ENCODE peak calls at places on chromosome 2, in eight cellular contexts. K, L, Z, P, O, Q, W and S are unnamed samples.

GRCh38 chr2:47039913-47040562 is 115.1 kb downstream of the STPG4 start:
- DNase-seq in K (no peak), L (no peak), Z (no peak), P (no peak), O (no peak), Q (no peak), W (no peak), S (no peak)

GRCh38 chr2:239801404-239802100 is 223.6 kb downstream of the NDUFA10 start:
- DNase-seq in K (no peak), L (no peak), Z (no peak), P (no peak), O (no peak), Q (no peak), W (no peak), S (no peak)

GRCh38 chr2:74147729-74148456 is at the start of gene BOLA3:
- DNase-seq in K (peak; percentile 71), L (peak; percentile 91), Z (peak; percentile 85), P (peak; percentile 84), O (peak; percentile 91), Q (peak; percentile 44), W (peak; percentile 79), S (peak; percentile 71)

GRCh38 chr2:241768251-241768711 is 8.3 kb upstream of the GAL3ST2 start:
- DNase-seq in K (no peak), L (no peak), Z (no peak), P (no peak), O (no peak), Q (no peak), W (no peak), S (no peak)

GRCh38 chr2:172560721-172561120 is 4.8 kb downstream of the PDK1 start:
- DNase-seq in K (no peak), L (no peak), Z (no peak), P (no peak), O (no peak), Q (no peak), W (no peak), S (no peak)

GRCh38 chr2:7672685-7673071 is 755.5 kb downstream of the RNF144A start:
- DNase-seq in K (no peak), L (no peak), Z (no peak), P (no peak), O (no peak), Q (no peak), W (no peak), S (no peak)

GRCh38 chr2:237591021-237591370 is 462 bp upstream of the RAB17 start:
- DNase-seq in K (no peak), L (no peak), Z (no peak), P (no peak), O (no peak), Q (no peak), W (no peak), S (no peak)

GRCh38 chr2:55628931-55629330 is 11.5 kb upstream of the PPP4R3B start:
- DNase-seq in K (no peak), L (no peak), Z (no peak), P (no peak), O (no peak), Q (no peak), W (no peak), S (no peak)

GRCh38 chr2:77008925-77009706 is 513.1 kb downstream of the LRRTM4 start:
- DNase-seq in K (no peak), L (no peak), Z (no peak), P (no peak), O (no peak), Q (no peak), W (peak; percentile 76), S (no peak)

GRCh38 chr2:229282758-229283546 is 11.9 kb upstream of the PID1 start:
- DNase-seq in K (no peak), L (no peak), Z (no peak), P (peak; percentile 66), O (no peak), Q (no peak), W (no peak), S (peak; percentile 100)